ENCODE peak calls at places on chromosomes 12 and 14, in nine cellular contexts. M, H, W, Y, C, N, V, L and E are unnamed samples.

GRCh38 chr14:33026850-33027420 is 88.3 kb downstream of the NPAS3 start:
- DNase-seq in M (no peak), H (no peak), W (no peak), Y (no peak), C (no peak), N (no peak), V (no peak), L (peak), E (peak)

GRCh38 chr12:65952737-65953209 is 128.5 kb downstream of the HMGA2 start:
- DNase-seq in M (no peak), H (peak), W (no peak), Y (no peak), C (no peak), N (no peak), V (no peak), L (no peak), E (no peak)

GRCh38 chr12:50923361-50924130 is 28.8 kb upstream of the HIGD1C start:
- DNase-seq in M (no peak), H (no peak), W (no peak), Y (no peak), C (no peak), N (peak), V (no peak), L (no peak), E (no peak)

GRCh38 chr12:40446385-40446784 is 221.6 kb downstream of the LRRK2 start:
- DNase-seq in M (no peak), H (no peak), W (no peak), Y (no peak), C (no peak), N (no peak), V (no peak), L (peak), E (peak)

GRCh38 chr14:44700184-44700583 is 193.1 kb upstream of the FSCB start:
- DNase-seq in M (no peak), H (peak), W (no peak), Y (no peak), C (no peak), N (no peak), V (no peak), L (no peak), E (no peak)

GRCh38 chr14:91892918-91893527 is 25.7 kb upstream of the TC2N start:
- DNase-seq in M (no peak), H (no peak), W (no peak), Y (no peak), C (no peak), N (no peak), V (no peak), L (no peak), E (no peak)

GRCh38 chr14:93007225-93007997 is 84.5 kb downstream of the CHGA start:
- DNase-seq in M (no peak), H (peak), W (peak), Y (peak), C (no peak), N (peak), V (no peak), L (peak), E (peak)

GRCh38 chr12:108097160-108097911 is 31.8 kb upstream of the WSCD2 start:
- DNase-seq in M (no peak), H (no peak), W (no peak), Y (no peak), C (no peak), N (no peak), V (no peak), L (no peak), E (no peak)

GRCh38 chr12:7712841-7713442 is 1.7 kb downstream of the DPPA3 start:
- DNase-seq in M (no peak), H (no peak), W (no peak), Y (no peak), C (no peak), N (no peak), V (no peak), L (no peak), E (no peak)

GRCh38 chr12:647039-647712 is 16.1 kb downstream of the NINJ2 start:
- DNase-seq in M (no peak), H (no peak), W (no peak), Y (no peak), C (no peak), N (no peak), V (no peak), L (no peak), E (no peak)

GRCh38 chr12:52436000-52436827 is 2.0 kb upstream of the KRT75 start:
- DNase-seq in M (no peak), H (peak), W (no peak), Y (no peak), C (no peak), N (no peak), V (no peak), L (no peak), E (no peak)

GRCh38 chr14:65206448-65207096 is 104.3 kb upstream of the MAX start:
- DNase-seq in M (no peak), H (peak), W (no peak), Y (no peak), C (no peak), N (peak), V (no peak), L (peak), E (peak)

GRCh38 chr12:131089526-131090253 is 136.0 kb downstream of the ADGRD1 start:
- DNase-seq in M (no peak), H (no peak), W (no peak), Y (no peak), C (no peak), N (no peak), V (no peak), L (no peak), E (no peak)

GRCh38 chr12:32997471-32997870 is 100.9 kb upstream of the PKP2 start:
- DNase-seq in M (no peak), H (no peak), W (no peak), Y (no peak), C (no peak), N (no peak), V (no peak), L (no peak), E (no peak)

GRCh38 chr14:21964180-21964579 is 290.6 kb upstream of the OR4E1 start:
- DNase-seq in M (no peak), H (no peak), W (no peak), Y (no peak), C (no peak), N (no peak), V (no peak), L (no peak), E (no peak)

GRCh38 chr12:117674313-117674712 is 294.5 kb downstream of the KSR2 start:
- DNase-seq in M (no peak), H (no peak), W (no peak), Y (no peak), C (no peak), N (no peak), V (no peak), L (no peak), E (no peak)

GRCh38 chr12:67220065-67220464 is 49.1 kb upstream of the CAND1 start:
- DNase-seq in M (no peak), H (no peak), W (no peak), Y (no peak), C (no peak), N (no peak), V (no peak), L (no peak), E (no peak)

GRCh38 chr12:12406762-12407161 is 49.9 kb downstream of the BORCS5 start:
- DNase-seq in M (no peak), H (no peak), W (no peak), Y (no peak), C (no peak), N (no peak), V (no peak), L (no peak), E (no peak)

GRCh38 chr12:132908145-132909029 is 21.0 kb upstream of the CHFR start:
- DNase-seq in M (peak), H (no peak), W (peak), Y (peak), C (peak), N (peak), V (peak), L (peak), E (peak)

GRCh38 chr12:19139795-19140194 is 10.3 kb downstream of the PLEKHA5 start:
- DNase-seq in M (no peak), H (peak), W (no peak), Y (no peak), C (no peak), N (no peak), V (no peak), L (no peak), E (no peak)

GRCh38 chr14:61319086-61319485 is 2.3 kb upstream of the PRKCH start:
- DNase-seq in M (no peak), H (no peak), W (no peak), Y (no peak), C (no peak), N (no peak), V (no peak), L (no peak), E (no peak)

GRCh38 chr12:57890191-57891120 is 43.9 kb upstream of the CTDSP2 start:
- DNase-seq in M (no peak), H (no peak), W (no peak), Y (no peak), C (no peak), N (no peak), V (no peak), L (no peak), E (peak)

GRCh38 chr14:40362856-40363255 is 930.6 kb upstream of the FBXO33 start:
- DNase-seq in M (no peak), H (no peak), W (no peak), Y (no peak), C (no peak), N (no peak), V (no peak), L (no peak), E (no peak)

GRCh38 chr14:66105819-66106218 is 380.4 kb upstream of the CCDC196 start:
- DNase-seq in M (no peak), H (no peak), W (no peak), Y (no peak), C (no peak), N (no peak), V (no peak), L (peak), E (peak)

GRCh38 chr12:77834618-77835017 is 3.9 kb downstream of the NAV3 start:
- DNase-seq in M (no peak), H (no peak), W (no peak), Y (no peak), C (no peak), N (no peak), V (no peak), L (no peak), E (no peak)

GRCh38 chr12:109897029-109897428 is 3.0 kb upstream of the TCHP start:
- DNase-seq in M (no peak), H (no peak), W (no peak), Y (no peak), C (no peak), N (no peak), V (no peak), L (no peak), E (no peak)

GRCh38 chr12:104682790-104683279 is 226.1 kb downstream of the CHST11 start:
- DNase-seq in M (peak), H (no peak), W (no peak), Y (no peak), C (peak), N (peak), V (no peak), L (no peak), E (no peak)

GRCh38 chr12:113700943-113701342 is 229.3 kb upstream of the LHX5 start:
- DNase-seq in M (no peak), H (peak), W (no peak), Y (no peak), C (no peak), N (no peak), V (no peak), L (peak), E (peak)

GRCh38 chr12:1470051-1470450 is 124.3 kb downstream of the FBXL14 start:
- DNase-seq in M (no peak), H (no peak), W (no peak), Y (no peak), C (no peak), N (no peak), V (no peak), L (no peak), E (no peak)

GRCh38 chr12:65891987-65892481 is 67.8 kb downstream of the HMGA2 start:
- DNase-seq in M (no peak), H (peak), W (peak), Y (peak), C (no peak), N (no peak), V (no peak), L (peak), E (peak)

GRCh38 chr14:53953828-53954550 is 2.6 kb downstream of the BMP4 start:
- DNase-seq in M (no peak), H (no peak), W (peak), Y (peak), C (no peak), N (no peak), V (no peak), L (peak), E (peak)